ENCODE peak calls at places on chromosomes 2 and 18, in five cellular contexts. One of them, this sample, is unnamed.

GRCh38 chr2:64168756-64169155 is 24.5 kb upstream of the PELI1 start:
- DNase-seq in adipocyte: no peak
- DNase-seq in activated T-cell treated with anti-CD3 and anti-CD28 coated beads for 48 hours: no peak
- DNase-seq in HFF-Myc: no peak
- DNase-seq in nephron progenitor cell: no peak
- DNase-seq in this sample: no peak

GRCh38 chr2:238629064-238629463 is 202.3 kb downstream of the ASB1 start:
- DNase-seq in nephron progenitor cell: no peak
- DNase-seq in activated T-cell treated with anti-CD3 and anti-CD28 coated beads for 48 hours: no peak
- DNase-seq in adipocyte: no peak
- DNase-seq in HFF-Myc: no peak
- DNase-seq in this sample: no peak

GRCh38 chr2:5915926-5916325 is 223.7 kb downstream of the SOX11 start:
- DNase-seq in nephron progenitor cell: peak
- DNase-seq in activated T-cell treated with anti-CD3 and anti-CD28 coated beads for 48 hours: peak
- DNase-seq in adipocyte: peak
- DNase-seq in HFF-Myc: no peak
- DNase-seq in this sample: no peak

GRCh38 chr2:172214252-172214651 is 111.6 kb upstream of the DLX2 start:
- DNase-seq in HFF-Myc: no peak
- DNase-seq in nephron progenitor cell: no peak
- DNase-seq in activated T-cell treated with anti-CD3 and anti-CD28 coated beads for 48 hours: no peak
- DNase-seq in adipocyte: no peak
- DNase-seq in this sample: no peak

GRCh38 chr2:137261858-137262585 is 496.7 kb downstream of the THSD7B start:
- DNase-seq in activated T-cell treated with anti-CD3 and anti-CD28 coated beads for 48 hours: no peak
- DNase-seq in adipocyte: no peak
- DNase-seq in HFF-Myc: no peak
- DNase-seq in nephron progenitor cell: no peak
- DNase-seq in this sample: no peak

GRCh38 chr2:162013514-162014205 is 60.4 kb downstream of the DPP4 start:
- DNase-seq in activated T-cell treated with anti-CD3 and anti-CD28 coated beads for 48 hours: no peak
- DNase-seq in nephron progenitor cell: no peak
- DNase-seq in HFF-Myc: no peak
- DNase-seq in adipocyte: no peak
- DNase-seq in this sample: no peak

GRCh38 chr2:181546086-181546485 is 88.9 kb downstream of the ITGA4 start:
- DNase-seq in HFF-Myc: no peak
- DNase-seq in nephron progenitor cell: no peak
- DNase-seq in adipocyte: peak
- DNase-seq in activated T-cell treated with anti-CD3 and anti-CD28 coated beads for 48 hours: no peak
- DNase-seq in this sample: no peak

GRCh38 chr2:42834161-42834560 is 41.8 kb upstream of the HAAO start:
- DNase-seq in nephron progenitor cell: no peak
- DNase-seq in activated T-cell treated with anti-CD3 and anti-CD28 coated beads for 48 hours: no peak
- DNase-seq in HFF-Myc: no peak
- DNase-seq in adipocyte: no peak
- DNase-seq in this sample: no peak

GRCh38 chr2:202643012-202643858 is 8.5 kb downstream of the FAM117B start:
- DNase-seq in adipocyte: no peak
- DNase-seq in HFF-Myc: no peak
- DNase-seq in activated T-cell treated with anti-CD3 and anti-CD28 coated beads for 48 hours: no peak
- DNase-seq in nephron progenitor cell: no peak
- DNase-seq in this sample: no peak

GRCh38 chr2:26245810-26246209 is 1.1 kb downstream of the HADHB start:
- DNase-seq in nephron progenitor cell: no peak
- DNase-seq in HFF-Myc: no peak
- DNase-seq in adipocyte: peak
- DNase-seq in activated T-cell treated with anti-CD3 and anti-CD28 coated beads for 48 hours: no peak
- DNase-seq in this sample: no peak

GRCh38 chr2:195482050-195482449 is 175.0 kb upstream of the SLC39A10 start:
- DNase-seq in HFF-Myc: no peak
- DNase-seq in activated T-cell treated with anti-CD3 and anti-CD28 coated beads for 48 hours: no peak
- DNase-seq in nephron progenitor cell: no peak
- DNase-seq in adipocyte: peak
- DNase-seq in this sample: no peak

GRCh38 chr2:160583823-160584537 is 90.4 kb upstream of the RBMS1 start:
- DNase-seq in adipocyte: no peak
- DNase-seq in activated T-cell treated with anti-CD3 and anti-CD28 coated beads for 48 hours: no peak
- DNase-seq in nephron progenitor cell: no peak
- DNase-seq in HFF-Myc: no peak
- DNase-seq in this sample: no peak

GRCh38 chr18:48135436-48135966 is 205.0 kb upstream of the SMAD2 start:
- DNase-seq in adipocyte: no peak
- DNase-seq in nephron progenitor cell: no peak
- DNase-seq in activated T-cell treated with anti-CD3 and anti-CD28 coated beads for 48 hours: no peak
- DNase-seq in HFF-Myc: no peak
- DNase-seq in this sample: no peak

GRCh38 chr2:191571163-191571769 is 106.7 kb upstream of the NABP1 start:
- DNase-seq in adipocyte: peak
- DNase-seq in HFF-Myc: peak
- DNase-seq in nephron progenitor cell: no peak
- DNase-seq in activated T-cell treated with anti-CD3 and anti-CD28 coated beads for 48 hours: no peak
- DNase-seq in this sample: peak

GRCh38 chr2:187210726-187211125 is 237.3 kb downstream of the CALCRL start:
- DNase-seq in activated T-cell treated with anti-CD3 and anti-CD28 coated beads for 48 hours: no peak
- DNase-seq in adipocyte: no peak
- DNase-seq in HFF-Myc: no peak
- DNase-seq in nephron progenitor cell: no peak
- DNase-seq in this sample: no peak

GRCh38 chr2:232132179-232132578 is 170.7 kb downstream of the DIS3L2 start:
- DNase-seq in nephron progenitor cell: no peak
- DNase-seq in adipocyte: no peak
- DNase-seq in activated T-cell treated with anti-CD3 and anti-CD28 coated beads for 48 hours: no peak
- DNase-seq in HFF-Myc: no peak
- DNase-seq in this sample: no peak

GRCh38 chr2:182717451-182718215 is 1.6 kb downstream of the DNAJC10 start:
- DNase-seq in nephron progenitor cell: no peak
- DNase-seq in HFF-Myc: no peak
- DNase-seq in activated T-cell treated with anti-CD3 and anti-CD28 coated beads for 48 hours: no peak
- DNase-seq in adipocyte: no peak
- DNase-seq in this sample: no peak

GRCh38 chr18:35729971-35730668 is 148.6 kb downstream of the GALNT1 start:
- DNase-seq in adipocyte: no peak
- DNase-seq in HFF-Myc: no peak
- DNase-seq in nephron progenitor cell: no peak
- DNase-seq in activated T-cell treated with anti-CD3 and anti-CD28 coated beads for 48 hours: no peak
- DNase-seq in this sample: no peak

GRCh38 chr2:204901591-204901990 is 356.3 kb downstream of the PARD3B start:
- DNase-seq in nephron progenitor cell: no peak
- DNase-seq in activated T-cell treated with anti-CD3 and anti-CD28 coated beads for 48 hours: no peak
- DNase-seq in HFF-Myc: no peak
- DNase-seq in adipocyte: no peak
- DNase-seq in this sample: no peak

GRCh38 chr2:7517122-7517487 is 599.9 kb downstream of the RNF144A start:
- DNase-seq in nephron progenitor cell: no peak
- DNase-seq in HFF-Myc: peak
- DNase-seq in adipocyte: no peak
- DNase-seq in activated T-cell treated with anti-CD3 and anti-CD28 coated beads for 48 hours: no peak
- DNase-seq in this sample: no peak

GRCh38 chr2:8628870-8629209 is 53.0 kb upstream of the ID2 start:
- DNase-seq in adipocyte: no peak
- DNase-seq in HFF-Myc: no peak
- DNase-seq in nephron progenitor cell: no peak
- DNase-seq in activated T-cell treated with anti-CD3 and anti-CD28 coated beads for 48 hours: no peak
- DNase-seq in this sample: no peak

GRCh38 chr18:56545539-56545938 is 92.9 kb downstream of the TXNL1 start:
- DNase-seq in adipocyte: peak
- DNase-seq in activated T-cell treated with anti-CD3 and anti-CD28 coated beads for 48 hours: no peak
- DNase-seq in HFF-Myc: no peak
- DNase-seq in nephron progenitor cell: no peak
- DNase-seq in this sample: no peak

GRCh38 chr2:156331572-156332451 is 709 bp downstream of the NR4A2 start:
- DNase-seq in HFF-Myc: no peak
- DNase-seq in activated T-cell treated with anti-CD3 and anti-CD28 coated beads for 48 hours: no peak
- DNase-seq in nephron progenitor cell: peak
- DNase-seq in adipocyte: peak
- DNase-seq in this sample: peak

GRCh38 chr18:8705941-8706544 is 687 bp downstream of the MTCL1 start:
- DNase-seq in activated T-cell treated with anti-CD3 and anti-CD28 coated beads for 48 hours: no peak
- DNase-seq in adipocyte: peak
- DNase-seq in HFF-Myc: no peak
- DNase-seq in nephron progenitor cell: peak
- DNase-seq in this sample: no peak

GRCh38 chr2:21282515-21282898 is 158.7 kb downstream of the TDRD15 start:
- DNase-seq in adipocyte: no peak
- DNase-seq in nephron progenitor cell: no peak
- DNase-seq in HFF-Myc: no peak
- DNase-seq in activated T-cell treated with anti-CD3 and anti-CD28 coated beads for 48 hours: no peak
- DNase-seq in this sample: no peak

GRCh38 chr2:233464531-233465240 is 101.9 kb downstream of the USP40 start:
- DNase-seq in activated T-cell treated with anti-CD3 and anti-CD28 coated beads for 48 hours: no peak
- DNase-seq in HFF-Myc: no peak
- DNase-seq in nephron progenitor cell: no peak
- DNase-seq in adipocyte: no peak
- DNase-seq in this sample: no peak

GRCh38 chr18:42640160-42640559 is 475.3 kb downstream of the RIT2 start:
- DNase-seq in activated T-cell treated with anti-CD3 and anti-CD28 coated beads for 48 hours: no peak
- DNase-seq in HFF-Myc: no peak
- DNase-seq in nephron progenitor cell: no peak
- DNase-seq in adipocyte: no peak
- DNase-seq in this sample: no peak

GRCh38 chr18:9437049-9437448 is 38.3 kb upstream of the RALBP1 start:
- DNase-seq in activated T-cell treated with anti-CD3 and anti-CD28 coated beads for 48 hours: no peak
- DNase-seq in adipocyte: peak
- DNase-seq in HFF-Myc: peak
- DNase-seq in nephron progenitor cell: no peak
- DNase-seq in this sample: no peak

GRCh38 chr2:97742381-97742847 is 29.0 kb downstream of the ZAP70 start:
- DNase-seq in HFF-Myc: no peak
- DNase-seq in activated T-cell treated with anti-CD3 and anti-CD28 coated beads for 48 hours: no peak
- DNase-seq in nephron progenitor cell: no peak
- DNase-seq in adipocyte: no peak
- DNase-seq in this sample: no peak

GRCh38 chr18:63882333-63883141 is 5.0 kb upstream of the SERPINB2 start:
- DNase-seq in nephron progenitor cell: no peak
- DNase-seq in activated T-cell treated with anti-CD3 and anti-CD28 coated beads for 48 hours: no peak
- DNase-seq in HFF-Myc: no peak
- DNase-seq in adipocyte: peak
- DNase-seq in this sample: peak

GRCh38 chr2:42614838-42615237 is 46.4 kb downstream of the MTA3 start:
- DNase-seq in activated T-cell treated with anti-CD3 and anti-CD28 coated beads for 48 hours: no peak
- DNase-seq in HFF-Myc: no peak
- DNase-seq in nephron progenitor cell: no peak
- DNase-seq in adipocyte: no peak
- DNase-seq in this sample: no peak

GRCh38 chr18:48441405-48441881 is 32.3 kb upstream of the ZBTB7C start:
- DNase-seq in activated T-cell treated with anti-CD3 and anti-CD28 coated beads for 48 hours: no peak
- DNase-seq in adipocyte: no peak
- DNase-seq in nephron progenitor cell: peak
- DNase-seq in HFF-Myc: no peak
- DNase-seq in this sample: no peak

GRCh38 chr2:159088906-159089305 is 120.5 kb downstream of the TANC1 start:
- DNase-seq in activated T-cell treated with anti-CD3 and anti-CD28 coated beads for 48 hours: no peak
- DNase-seq in HFF-Myc: no peak
- DNase-seq in adipocyte: no peak
- DNase-seq in nephron progenitor cell: no peak
- DNase-seq in this sample: no peak

GRCh38 chr2:71850306-71850801 is 297.3 kb downstream of the CYP26B1 start:
- DNase-seq in adipocyte: no peak
- DNase-seq in HFF-Myc: no peak
- DNase-seq in nephron progenitor cell: no peak
- DNase-seq in activated T-cell treated with anti-CD3 and anti-CD28 coated beads for 48 hours: no peak
- DNase-seq in this sample: no peak

GRCh38 chr2:23556929-23557328 is 171.9 kb downstream of the KLHL29 start:
- DNase-seq in nephron progenitor cell: no peak
- DNase-seq in adipocyte: no peak
- DNase-seq in activated T-cell treated with anti-CD3 and anti-CD28 coated beads for 48 hours: no peak
- DNase-seq in HFF-Myc: no peak
- DNase-seq in this sample: no peak

GRCh38 chr18:13284330-13285027 is 65.9 kb downstream of the LDLRAD4 start:
- DNase-seq in adipocyte: no peak
- DNase-seq in HFF-Myc: no peak
- DNase-seq in nephron progenitor cell: no peak
- DNase-seq in activated T-cell treated with anti-CD3 and anti-CD28 coated beads for 48 hours: peak
- DNase-seq in this sample: no peak

GRCh38 chr2:96329416-96329815 is 4.3 kb downstream of the ITPRIPL1 start:
- DNase-seq in HFF-Myc: peak
- DNase-seq in nephron progenitor cell: no peak
- DNase-seq in adipocyte: peak
- DNase-seq in activated T-cell treated with anti-CD3 and anti-CD28 coated beads for 48 hours: no peak
- DNase-seq in this sample: peak

GRCh38 chr18:45569566-45569965 is 45.7 kb upstream of the SLC14A2 start:
- DNase-seq in adipocyte: no peak
- DNase-seq in nephron progenitor cell: no peak
- DNase-seq in HFF-Myc: no peak
- DNase-seq in activated T-cell treated with anti-CD3 and anti-CD28 coated beads for 48 hours: no peak
- DNase-seq in this sample: no peak

This sample was measured in fibroblast of the conjunctiva.